ENCODE peak calls at places on chromosomes 3 and 15, in eight cellular contexts. Z is choroid plexus epithelial cell; Y is body of pancreas; T is fibroblast of pulmonary artery; H is ovary; N is activated CD4-positive, alpha-beta T cell treated with anti-CD3 and anti-CD28 coated beads, Interleukin-2, amount 50 U/mL, for 1 hour; W is AML-193; F is nephron progenitor cell. L is an unnamed sample.

GRCh38 chr3:15330031-15330596 is 2.3 kb downstream of the SH3BP5 start:
- DNase-seq in Y (peak; percentile 35), T (peak; percentile 81), H (peak; percentile 71), F (peak; percentile 45), N (no peak), W (no peak), Z (peak; percentile 97), L (no peak)

GRCh38 chr3:50164056-50164455 is 8.9 kb downstream of the SEMA3F start:
- DNase-seq in Z (peak; percentile 38), H (peak; percentile 70), N (no peak), W (no peak), T (peak; percentile 90), Y (peak; percentile 48), F (no peak), L (no peak)

GRCh38 chr3:143851331-143852017 is 3.2 kb upstream of the SLC9A9 start:
- DNase-seq in Y (no peak), Z (no peak), N (no peak), W (no peak), T (no peak), H (no peak), F (no peak), L (no peak)

GRCh38 chr3:186258968-186259367 is 103.1 kb downstream of the DGKG start:
- DNase-seq in W (no peak), H (no peak), F (no peak), T (no peak), Z (no peak), Y (no peak), N (no peak), L (no peak)

GRCh38 chr15:78620021-78620838 is 566 bp downstream of the CHRNA3 start:
- DNase-seq in T (no peak), W (no peak), N (no peak), Z (peak; percentile 16), Y (no peak), F (peak; percentile 73), H (no peak), L (peak; percentile 44)

GRCh38 chr3:107629556-107629955 is 106.8 kb downstream of the BBX start:
- DNase-seq in H (no peak), F (no peak), T (peak; percentile 38), Y (no peak), W (no peak), N (no peak), Z (peak; percentile 65), L (no peak)

GRCh38 chr3:116322761-116323160 is 122.5 kb downstream of the LSAMP start:
- DNase-seq in F (no peak), H (no peak), W (no peak), T (no peak), Y (no peak), N (no peak), Z (no peak), L (no peak)

GRCh38 chr3:109081746-109082510 is 36.0 kb downstream of the MORC1 start:
- DNase-seq in T (peak; percentile 63), H (no peak), W (peak; percentile 34), F (peak; percentile 29), Z (peak; percentile 66), N (no peak), Y (peak; percentile 56), L (peak; percentile 59)

GRCh38 chr3:81585937-81586336 is 175.5 kb downstream of the GBE1 start:
- DNase-seq in N (no peak), Z (no peak), F (no peak), W (no peak), H (no peak), T (no peak), Y (no peak), L (no peak)

GRCh38 chr3:18007980-18008379 is 265.5 kb upstream of the TBC1D5 start:
- DNase-seq in W (no peak), Z (peak; percentile 13), Y (no peak), T (peak; percentile 42), H (no peak), N (no peak), F (no peak), L (no peak)

GRCh38 chr3:66400381-66401156 is 100.3 kb downstream of the LRIG1 start:
- DNase-seq in N (no peak), T (no peak), W (no peak), Y (no peak), Z (peak; percentile 46), F (peak; percentile 56), H (no peak), L (no peak)

GRCh38 chr3:129441215-129441614 is 1.2 kb downstream of the IFT122 start:
- DNase-seq in T (no peak), W (peak; percentile 59), Y (no peak), Z (peak; percentile 13), N (peak; percentile 8), H (no peak), F (no peak), L (no peak)

GRCh38 chr15:70378126-70379031 is 280.7 kb upstream of the TLE3 start:
- DNase-seq in Y (no peak), T (no peak), N (no peak), F (no peak), H (no peak), Z (no peak), W (no peak), L (peak; percentile 36)

GRCh38 chr3:188473591-188474288 is 319.8 kb downstream of the LPP start:
- DNase-seq in H (no peak), N (no peak), T (no peak), W (no peak), F (no peak), Z (no peak), Y (no peak), L (no peak)

GRCh38 chr15:38202356-38202755 is 50.3 kb upstream of the SPRED1 start:
- DNase-seq in W (no peak), Z (no peak), Y (no peak), F (no peak), T (no peak), N (no peak), H (no peak), L (no peak)

GRCh38 chr3:187264051-187264450 is 27.5 kb downstream of the MASP1 start:
- DNase-seq in Z (peak; percentile 85), H (no peak), T (peak; percentile 69), N (no peak), Y (peak; percentile 35), W (no peak), F (no peak), L (no peak)

GRCh38 chr15:60733196-60733595 is 254.3 kb upstream of the ICE2 start:
- DNase-seq in T (no peak), F (no peak), H (no peak), N (no peak), W (no peak), Z (no peak), Y (no peak), L (no peak)

GRCh38 chr3:57757642-57758297 is 1.7 kb downstream of the SLMAP start:
- DNase-seq in F (peak; percentile 16), T (peak; percentile 22), W (peak; percentile 34), H (no peak), N (no peak), Y (no peak), Z (peak; percentile 60), L (no peak)

GRCh38 chr3:68972358-68972979 is 40.1 kb upstream of the TAFA4 start:
- DNase-seq in N (peak; percentile 3), Y (peak; percentile 35), F (peak; percentile 77), Z (peak; percentile 79), T (peak; percentile 68), W (peak; percentile 32), H (peak; percentile 43), L (peak; percentile 69)

GRCh38 chr3:133872781-133873180 is 22.9 kb downstream of the RAB6B start:
- DNase-seq in T (no peak), Z (no peak), N (no peak), Y (no peak), F (no peak), H (no peak), W (no peak), L (no peak)

GRCh38 chr3:161316006-161316689 is 55.2 kb downstream of the SPTSSB start:
- DNase-seq in Z (peak; percentile 5), T (peak; percentile 52), F (no peak), N (no peak), H (no peak), Y (no peak), W (no peak), L (no peak)

GRCh38 chr15:92921215-92922131 is 21.3 kb downstream of the CHD2 start:
- DNase-seq in Y (peak; percentile 59), Z (peak; percentile 58), W (peak; percentile 17), T (no peak), H (no peak), N (no peak), F (no peak), L (no peak)

L was measured in SK-N-DZ.